ENCODE peak calls at places on chromosomes 2 and 18, in seven cellular contexts. S, J, R, O, B, T and Y are unnamed samples.

GRCh38 chr2:12465631-12466135 is 251.1 kb upstream of the TRIB2 start:
- DNase-seq in S (no peak), J (no peak), R (no peak), O (no peak), B (no peak), T (no peak), Y (no peak)

GRCh38 chr2:240432820-240433801 is 2.4 kb upstream of the GPC1 start:
- DNase-seq in S (no peak), J (no peak), R (no peak), O (no peak), B (no peak), T (no peak), Y (no peak)

GRCh38 chr2:41966431-41966893 is 81.4 kb upstream of the PKDCC start:
- DNase-seq in S (no peak), J (peak; percentile 39), R (no peak), O (peak; percentile 58), B (no peak), T (no peak), Y (no peak)

GRCh38 chr18:58842978-58843661 is 21.6 kb upstream of the ZNF532 start:
- DNase-seq in S (no peak), J (no peak), R (no peak), O (no peak), B (no peak), T (no peak), Y (no peak)

GRCh38 chr2:239396881-239397681 is 3.7 kb downstream of the HDAC4 start:
- DNase-seq in S (no peak), J (peak; percentile 15), R (no peak), O (no peak), B (no peak), T (no peak), Y (no peak)

GRCh38 chr2:36376992-36377738 is 21.6 kb downstream of the CRIM1 start:
- DNase-seq in S (no peak), J (peak; percentile 49), R (no peak), O (no peak), B (no peak), T (no peak), Y (no peak)

GRCh38 chr2:240250985-240251847 is 110.8 kb upstream of the OTOS start:
- DNase-seq in S (peak; percentile 77), J (peak; percentile 72), R (no peak), O (peak; percentile 94), B (peak; percentile 86), T (no peak), Y (peak; percentile 50)

GRCh38 chr2:55010149-55010591 is 40.1 kb downstream of the RTN4 start:
- DNase-seq in S (no peak), J (peak; percentile 70), R (peak; percentile 60), O (no peak), B (no peak), T (no peak), Y (no peak)

GRCh38 chr18:50806208-50806616 is 13.6 kb downstream of the MRO start:
- DNase-seq in S (no peak), J (no peak), R (no peak), O (peak; percentile 41), B (peak; percentile 22), T (no peak), Y (no peak)

GRCh38 chr18:78978336-78979057 is 1.1 kb upstream of the SALL3 start:
- DNase-seq in S (no peak), J (no peak), R (no peak), O (no peak), B (no peak), T (no peak), Y (no peak)

GRCh38 chr2:189641565-189641964 is 19.7 kb upstream of the ASNSD1 start:
- DNase-seq in S (no peak), J (no peak), R (no peak), O (no peak), B (no peak), T (no peak), Y (no peak)

GRCh38 chr18:39318008-39318407 is 1752.4 kb upstream of the CELF4 start:
- DNase-seq in S (no peak), J (no peak), R (no peak), O (no peak), B (no peak), T (no peak), Y (no peak)

GRCh38 chr2:30445266-30445821 is 1.7 kb upstream of the LCLAT1 start:
- DNase-seq in S (no peak), J (no peak), R (no peak), O (no peak), B (no peak), T (no peak), Y (no peak)

GRCh38 chr2:29065479-29065847 is 8.9 kb downstream of the PCARE start:
- DNase-seq in S (no peak), J (no peak), R (no peak), O (no peak), B (no peak), T (no peak), Y (peak; percentile 54)

GRCh38 chr2:239462671-239463506 is 62.1 kb upstream of the HDAC4 start:
- DNase-seq in S (no peak), J (no peak), R (no peak), O (no peak), B (no peak), T (no peak), Y (no peak)

GRCh38 chr2:171966268-171966667 is 33.5 kb upstream of the METAP1D start:
- DNase-seq in S (no peak), J (no peak), R (no peak), O (no peak), B (no peak), T (no peak), Y (no peak)

GRCh38 chr2:235494716-235495372 is 1.0 kb downstream of the AGAP1 start:
- DNase-seq in S (no peak), J (peak; percentile 49), R (no peak), O (no peak), B (peak; percentile 28), T (no peak), Y (peak; percentile 71)

GRCh38 chr2:4618141-4618540 is 914.8 kb downstream of the DCDC2C start:
- DNase-seq in S (no peak), J (no peak), R (no peak), O (no peak), B (no peak), T (no peak), Y (no peak)

GRCh38 chr2:186570587-186570986 is 19.3 kb upstream of the ITGAV start:
- DNase-seq in S (no peak), J (no peak), R (no peak), O (peak; percentile 50), B (no peak), T (no peak), Y (no peak)

GRCh38 chr2:3211256-3211970 is 166.2 kb downstream of the EIPR1 start:
- DNase-seq in S (no peak), J (no peak), R (no peak), O (no peak), B (no peak), T (no peak), Y (no peak)

GRCh38 chr2:758073-758820 is 81.0 kb upstream of the TMEM18 start:
- DNase-seq in S (no peak), J (no peak), R (no peak), O (no peak), B (no peak), T (no peak), Y (no peak)

GRCh38 chr2:145598434-145598833 is 1078.5 kb upstream of the ZEB2 start:
- DNase-seq in S (no peak), J (no peak), R (no peak), O (no peak), B (no peak), T (no peak), Y (no peak)
- TF ChIP-seq JUND in S (no peak), J (no peak), R (no peak), O (no peak), B (no peak), T (no peak), Y (no peak)

GRCh38 chr2:10216677-10217498 is 85.8 kb upstream of the HPCAL1 start:
- DNase-seq in S (no peak), J (no peak), R (no peak), O (peak; percentile 45), B (peak; percentile 39), T (no peak), Y (no peak)
- TF ChIP-seq JUND in S (no peak), J (no peak), R (no peak), O (no peak), B (no peak), T (no peak), Y (no peak)

GRCh38 chr2:123164216-123164615 is 860.9 kb upstream of the CNTNAP5 start:
- DNase-seq in S (no peak), J (no peak), R (no peak), O (no peak), B (no peak), T (no peak), Y (no peak)

GRCh38 chr2:123165616-123166015 is 859.5 kb upstream of the CNTNAP5 start:
- DNase-seq in S (no peak), J (no peak), R (no peak), O (no peak), B (no peak), T (no peak), Y (no peak)

GRCh38 chr2:123157016-123157415 is 868.1 kb upstream of the CNTNAP5 start:
- DNase-seq in S (no peak), J (peak; percentile 65), R (no peak), O (no peak), B (no peak), T (no peak), Y (no peak)

DNA sequence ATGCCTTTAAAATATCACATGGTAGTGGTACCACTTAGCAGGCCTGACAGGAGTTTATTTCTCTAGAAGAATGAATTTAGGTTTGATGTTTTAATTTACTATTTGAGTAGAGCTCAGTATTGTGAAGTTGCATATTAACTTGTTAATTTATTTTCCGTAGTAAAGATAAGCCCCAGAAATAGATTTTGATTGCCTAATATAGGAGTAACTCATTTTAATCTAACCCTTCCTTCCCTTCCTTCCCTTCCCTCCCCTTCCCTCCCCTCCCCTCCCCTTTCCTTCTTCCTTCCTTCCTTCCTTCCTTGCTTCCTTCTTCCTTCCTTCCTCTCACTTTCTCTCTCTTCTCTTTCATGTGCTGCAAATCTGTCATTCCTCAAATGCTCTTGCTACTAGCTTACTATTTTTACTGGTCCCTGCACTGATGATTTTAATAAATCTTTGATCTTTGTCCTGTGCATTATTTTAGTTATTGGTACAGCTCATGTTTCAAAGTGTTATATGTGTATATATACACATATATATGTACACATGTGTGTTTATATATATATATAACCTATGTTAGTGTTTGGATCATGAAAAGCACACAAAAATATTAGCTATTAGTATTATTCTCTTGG is 862.6 kb upstream of the CNTNAP5 start:
- DNase-seq in S (no peak), J (no peak), R (no peak), O (no peak), B (no peak), T (no peak), Y (no peak)
- TF ChIP-seq JUND in S (no peak), J (no peak), R (no peak), O (no peak), B (no peak), T (no peak), Y (no peak)

GRCh38 chr18:27656167-27656778 is 471.2 kb upstream of the CHST9 start:
- DNase-seq in S (no peak), J (no peak), R (peak; percentile 16), O (no peak), B (no peak), T (no peak), Y (no peak)
- TF ChIP-seq JUND in S (no peak), J (no peak), R (no peak), O (no peak), B (no peak), T (no peak), Y (no peak)

DNA sequence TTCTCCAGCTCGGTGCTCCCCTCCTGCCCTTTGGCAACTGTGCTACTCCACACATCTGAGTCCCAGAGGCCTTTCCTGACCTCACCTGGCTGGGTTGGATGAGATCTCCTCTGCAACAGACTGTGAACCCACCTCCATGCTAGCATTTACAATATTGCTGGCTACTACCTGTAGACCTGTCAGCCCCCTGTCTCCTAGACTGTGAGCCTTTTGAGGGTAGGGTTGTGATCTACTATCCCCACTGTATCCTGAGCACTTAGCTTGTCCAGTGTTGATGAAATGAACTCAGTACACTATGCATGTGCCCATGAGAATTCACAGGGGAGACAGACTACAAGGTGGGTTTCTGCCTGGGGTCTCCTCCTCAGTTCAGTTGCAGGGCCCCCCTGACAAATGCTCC is 70.1 kb downstream of the C1QL2 start:
- DNase-seq in S (no peak), J (no peak), R (no peak), O (no peak), B (no peak), T (no peak), Y (no peak)
- TF ChIP-seq JUND in S (no peak), J (no peak), R (no peak), O (no peak), B (no peak), T (no peak), Y (no peak)